ENCODE peak calls at places on chromosomes 12 and 14, in eight cellular contexts. I is GM13976; A is BJ; S is GM23338; P is CD4-positive, alpha-beta T cell; Z is fibroblast of lung; E is colonic mucosa; Q is Peyer's patch. W is an unnamed sample.

GRCh38 chr14:70934502-70935134 is 27.4 kb downstream of the PCNX1 start:
- DNase-seq in I (peak; percentile 37), A (peak; percentile 33), S (no peak), P (no peak), Z (peak; percentile 32), E (no peak), Q (no peak), W (no peak)

GRCh38 chr14:60565211-60565610 is 56.3 kb downstream of the SIX6 start:
- DNase-seq in I (no peak), A (peak; percentile 30), S (no peak), P (no peak), Z (peak; percentile 88), E (no peak), Q (no peak), W (no peak)

GRCh38 chr14:67683821-67684220 is 9.4 kb upstream of the VTI1B start:
- DNase-seq in I (no peak), A (no peak), S (no peak), P (no peak), Z (no peak), E (no peak), Q (no peak), W (no peak)

GRCh38 chr12:16605666-16606116 is 271 bp downstream of the LMO3 start:
- DNase-seq in I (peak; percentile 28), A (no peak), S (peak; percentile 12), P (no peak), Z (peak; percentile 35), E (no peak), Q (no peak), W (no peak)

GRCh38 chr12:53380797-53381738 is 1.1 kb downstream of the SP1 start:
- DNase-seq in I (no peak), A (no peak), S (peak; percentile 45), P (no peak), Z (peak; percentile 47), E (no peak), Q (peak; percentile 52), W (no peak)

GRCh38 chr12:109069307-109070231 is 17.2 kb downstream of the USP30 start:
- DNase-seq in I (no peak), A (no peak), S (peak; percentile 69), P (no peak), Z (no peak), E (peak; percentile 80), Q (peak; percentile 80), W (no peak)

GRCh38 chr12:88037770-88038169 is 8.6 kb upstream of the C12orf50 start:
- DNase-seq in I (no peak), A (no peak), S (no peak), P (no peak), Z (no peak), E (no peak), Q (no peak), W (no peak)

GRCh38 chr12:4506870-4507269 is 31.8 kb upstream of the RAD51AP1 start:
- DNase-seq in I (peak; percentile 76), A (peak; percentile 30), S (no peak), P (no peak), Z (peak; percentile 81), E (no peak), Q (no peak), W (no peak)

GRCh38 chr12:90833228-90833627 is 121.7 kb downstream of the CCER1 start:
- DNase-seq in I (no peak), A (no peak), S (no peak), P (no peak), Z (no peak), E (no peak), Q (no peak), W (no peak)

GRCh38 chr12:110010853-110011835 is 11.9 kb downstream of the ANKRD13A start:
- DNase-seq in I (peak; percentile 52), A (no peak), S (no peak), P (no peak), Z (no peak), E (no peak), Q (peak; percentile 71), W (no peak)

GRCh38 chr12:10497602-10498001 is 8.1 kb upstream of the EIF2S3B start:
- DNase-seq in I (no peak), A (no peak), S (no peak), P (no peak), Z (peak; percentile 5), E (no peak), Q (peak; percentile 55), W (no peak)

GRCh38 chr14:78104130-78104529 is 66.0 kb upstream of the NRXN3 start:
- DNase-seq in I (no peak), A (no peak), S (no peak), P (no peak), Z (no peak), E (no peak), Q (no peak), W (no peak)

DNA sequence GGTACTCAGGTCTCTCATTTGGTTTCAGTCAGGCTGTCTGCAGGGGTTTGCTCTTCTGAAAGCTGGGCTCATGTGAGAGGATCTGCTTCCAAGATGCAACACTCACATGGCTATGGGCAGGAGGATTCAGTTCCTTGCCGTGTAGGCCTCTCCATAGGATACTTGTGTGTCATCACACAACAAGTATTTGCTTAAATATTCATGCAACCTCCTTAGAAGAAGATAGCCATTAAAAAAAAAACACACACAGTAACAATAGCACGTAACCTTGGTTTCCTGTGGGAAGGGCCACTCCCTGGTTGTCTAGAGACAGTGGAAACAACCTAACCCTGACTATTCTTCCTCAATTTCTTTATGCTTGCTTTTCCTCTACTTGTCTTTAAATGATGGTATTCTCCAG is 31.8 kb upstream of the CLEC4E start:
- DNase-seq in I (no peak), A (no peak), S (no peak), P (no peak), Z (no peak), E (no peak), Q (no peak), W (peak; percentile 46)
- TF ChIP-seq CTCF in I (no peak), A (no peak), S (no peak), P (no peak), Z (no peak), E (no peak), Q (no peak), W (no peak)

DNA sequence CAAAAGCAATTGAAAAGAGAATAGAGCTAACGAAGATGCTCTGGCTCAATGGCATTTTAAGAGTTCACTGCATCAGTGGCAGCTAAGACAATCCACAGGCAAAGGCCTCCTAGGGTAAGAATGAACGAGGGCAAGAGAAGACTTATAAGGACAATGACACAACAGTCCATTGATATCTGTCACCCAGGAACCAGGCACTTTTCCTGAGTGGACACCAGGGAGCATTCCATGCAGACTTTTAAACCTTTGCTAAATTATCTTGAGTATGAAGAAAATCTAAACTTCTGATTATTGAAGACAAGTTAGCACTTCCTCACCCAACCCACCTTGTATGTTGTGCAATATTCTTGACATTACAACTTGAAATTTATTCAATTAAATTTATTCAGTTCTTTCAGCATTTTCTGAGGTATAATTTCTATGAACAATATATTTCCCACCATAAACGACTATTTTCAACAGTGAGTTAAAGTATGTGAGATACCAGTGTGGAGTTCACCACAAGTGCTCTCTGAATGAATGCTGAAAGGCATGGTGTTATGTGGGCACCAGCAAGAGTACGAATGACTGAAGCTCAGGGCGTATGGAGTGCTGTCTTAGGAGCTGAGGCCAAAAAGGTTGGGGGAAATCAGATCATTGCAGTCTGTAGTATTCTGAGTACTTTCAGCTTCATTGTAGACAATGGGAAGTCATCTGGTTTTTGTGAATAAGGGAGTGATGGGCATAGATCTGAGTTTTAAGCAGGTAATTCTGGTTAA is 124.3 kb upstream of the LMNTD1 start:
- DNase-seq in I (no peak), A (no peak), S (no peak), P (no peak), Z (peak; percentile 5), E (no peak), Q (no peak), W (no peak)
- TF ChIP-seq CTCF in I (no peak), A (peak; percentile 34), S (no peak), P (no peak), Z (no peak), E (no peak), Q (peak; percentile 30), W (no peak)

DNA sequence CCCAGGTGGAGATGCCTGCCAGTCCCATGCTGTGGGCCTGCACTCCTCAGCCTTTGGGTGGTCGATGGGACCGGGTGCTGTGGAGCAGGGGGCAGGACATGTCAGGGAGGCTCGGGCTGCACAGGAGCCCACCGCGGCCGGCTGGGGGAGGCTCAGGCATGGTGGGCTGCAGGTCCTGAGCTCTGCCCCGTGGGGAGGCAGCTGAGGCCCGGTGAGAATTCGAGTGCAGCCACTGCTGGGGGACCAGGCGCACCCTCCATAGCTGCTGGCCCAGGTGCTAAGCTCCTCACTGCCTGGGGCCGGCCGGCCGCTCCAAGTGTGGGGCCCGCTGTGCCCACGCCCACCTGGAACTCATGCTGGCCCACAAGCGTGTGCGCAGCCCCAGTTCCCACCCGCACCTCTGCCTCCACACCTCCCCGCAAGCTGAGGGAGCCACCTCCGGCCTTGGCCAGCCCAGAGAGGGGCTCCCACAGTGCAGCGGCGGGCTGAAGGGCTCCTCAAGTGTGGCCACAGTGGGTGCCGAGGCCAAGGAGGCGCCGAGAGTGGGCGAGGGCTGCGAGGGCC is 49.6 kb downstream of the DACT1 start:
- DNase-seq in I (no peak), A (no peak), S (no peak), P (no peak), Z (no peak), E (no peak), Q (no peak), W (no peak)
- TF ChIP-seq CTCF in I (no peak), A (no peak), S (no peak), P (no peak), Z (no peak), E (no peak), Q (no peak), W (no peak)

DNA sequence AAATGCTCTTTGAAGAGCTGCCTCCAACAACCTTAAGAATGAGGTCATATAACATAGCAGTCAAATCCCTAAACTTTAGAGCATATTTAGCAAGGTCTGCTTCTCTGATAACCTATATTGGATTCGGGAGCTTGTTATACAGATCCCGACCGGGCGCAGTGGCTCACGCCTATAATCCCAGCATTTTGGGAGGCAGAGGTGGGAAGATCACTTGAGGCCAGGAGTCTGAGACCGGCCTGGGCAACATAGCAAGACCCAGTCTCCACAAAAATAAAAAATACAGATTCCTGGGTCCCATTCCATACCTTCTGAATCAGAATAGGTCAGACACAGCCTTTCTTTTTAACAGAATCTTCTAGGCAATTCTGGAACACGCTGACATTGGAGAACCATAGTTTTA is 46.7 kb downstream of the SPRING1 start:
- DNase-seq in I (no peak), A (no peak), S (no peak), P (no peak), Z (no peak), E (no peak), Q (no peak), W (no peak)
- TF ChIP-seq CTCF in I (no peak), A (no peak), S (no peak), P (no peak), Z (no peak), E (no peak), Q (no peak), W (no peak)

GRCh38 chr12:130041983-130042812 is 120.1 kb upstream of the FZD10 start:
- DNase-seq in I (peak; percentile 48), A (no peak), S (peak; percentile 68), P (no peak), Z (no peak), E (peak; percentile 24), Q (no peak), W (no peak)
- TF ChIP-seq CTCF in I (peak; percentile 27), A (peak; percentile 3), S (peak; percentile 73), P (peak; percentile 59), Z (no peak), E (peak; percentile 58), Q (peak; percentile 33), W (peak; percentile 51)

GRCh38 chr14:29800961-29801360 is 126.7 kb downstream of the PRKD1 start:
- DNase-seq in I (no peak), A (no peak), S (peak; percentile 53), P (no peak), Z (no peak), E (no peak), Q (no peak), W (no peak)
- TF ChIP-seq CTCF in I (no peak), A (no peak), S (no peak), P (no peak), Z (peak; percentile 39), E (no peak), Q (no peak), W (no peak)

W was measured in CD14-positive monocyte.